ENCODE peak calls at places on chromosomes 11 and 22, in nine cellular contexts. X is sigmoid colon, J is OCI-LY7, T is upper lobe of right lung, R is WERI-Rb-1, Q is heart right ventricle, Y is BJ, U is cardiac fibroblast, D is IMR-90. O is an unnamed sample.

GRCh38 chr11:126112547-126112946 is 49.9 kb upstream of the CDON start:
- DNase-seq in X (peak; percentile 73), R (no peak), U (peak; percentile 89), J (no peak), T (no peak), D (no peak), Y (no peak), Q (peak; percentile 50), O (no peak)

GRCh38 chr11:75342966-75343870 is 8.2 kb downstream of the ARRB1 start:
- DNase-seq in D (peak; percentile 65), Y (no peak), R (peak; percentile 82), J (no peak), X (peak; percentile 72), U (peak; percentile 38), Q (no peak), T (peak; percentile 84), O (peak; percentile 100)

GRCh38 chr11:131664811-131665210 is 294.4 kb downstream of the NTM start:
- DNase-seq in X (peak; percentile 17), T (no peak), U (no peak), Y (no peak), J (no peak), D (no peak), Q (no peak), R (no peak), O (no peak)

GRCh38 chr11:128310005-128310404 is 277.4 kb downstream of the ETS1 start:
- DNase-seq in R (no peak), D (peak; percentile 8), Q (no peak), T (no peak), Y (no peak), J (no peak), U (no peak), X (no peak), O (no peak)

GRCh38 chr11:71364806-71365205 is 83.4 kb downstream of the DHCR7 start:
- DNase-seq in U (no peak), X (no peak), Y (no peak), D (no peak), Q (no peak), R (no peak), J (no peak), T (no peak), O (no peak)

GRCh38 chr11:105699203-105699602 is 89.3 kb downstream of the GRIA4 start:
- DNase-seq in T (no peak), U (no peak), Y (no peak), J (no peak), Q (no peak), D (no peak), R (no peak), X (no peak), O (no peak)

GRCh38 chr22:24240381-24240780 is 4.5 kb downstream of the GGT5 start:
- DNase-seq in X (no peak), D (no peak), Q (no peak), T (no peak), R (no peak), U (peak; percentile 63), J (no peak), Y (no peak), O (no peak)

GRCh38 chr22:37749831-37750595 is 53.2 kb downstream of the TRIOBP start:
- DNase-seq in X (no peak), U (peak; percentile 59), J (no peak), T (no peak), R (no peak), D (peak; percentile 78), Y (no peak), Q (no peak), O (no peak)

GRCh38 chr11:43393765-43394355 is 35.1 kb downstream of the TTC17 start:
- DNase-seq in X (no peak), U (peak; percentile 80), J (no peak), Q (peak; percentile 20), R (no peak), Y (no peak), D (peak; percentile 24), T (no peak), O (no peak)

GRCh38 chr11:26254378-26254777 is 77.6 kb upstream of the ANO3 start:
- DNase-seq in U (no peak), Y (no peak), D (peak; percentile 50), X (no peak), R (no peak), Q (no peak), T (no peak), J (no peak), O (no peak)

GRCh38 chr22:17554814-17555213 is 8.5 kb upstream of the SLC25A18 start:
- DNase-seq in U (no peak), Y (no peak), T (no peak), R (peak; percentile 62), Q (no peak), X (no peak), J (no peak), D (no peak), O (no peak)

GRCh38 chr22:20591660-20592310 is 84.4 kb downstream of the MED15 start:
- DNase-seq in T (peak; percentile 64), Q (no peak), Y (no peak), J (no peak), D (peak; percentile 13), R (peak; percentile 55), X (no peak), U (no peak), O (no peak)

DNA sequence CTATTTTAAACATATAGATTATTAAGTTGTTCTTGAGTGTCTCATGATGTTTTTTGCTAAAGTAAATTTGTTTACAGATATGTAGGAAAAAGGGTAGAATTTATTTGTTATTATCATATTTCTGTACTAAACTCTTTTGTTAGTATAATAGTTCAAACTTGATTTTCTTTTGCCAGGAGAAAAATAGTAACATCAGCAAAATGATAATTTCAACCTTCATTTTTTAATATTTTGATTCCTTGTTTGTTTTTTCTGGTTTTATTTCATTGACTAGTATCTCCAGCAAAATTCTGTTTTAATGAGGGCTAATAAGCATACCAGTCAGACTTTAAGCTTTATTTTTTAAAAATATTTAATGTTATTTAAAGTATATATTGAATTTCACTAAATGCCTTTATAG is 4.0 kb downstream of the OR1S1 start:
- DNase-seq in Q (no peak), J (no peak), R (no peak), D (no peak), X (no peak), U (no peak), T (no peak), Y (no peak), O (no peak)
- TF ChIP-seq CTCF in Q (no peak), J (no peak), R (no peak), D (no peak), X (no peak), U (no peak), T (no peak), Y (no peak), O (no peak)

GRCh38 chr11:2892215-2893020 is 6.8 kb upstream of the CDKN1C start:
- DNase-seq in J (peak; percentile 71), U (peak; percentile 69), Y (no peak), Q (peak; percentile 57), T (peak; percentile 75), D (peak; percentile 50), X (peak; percentile 83), R (peak; percentile 78), O (no peak)
- H3K4me3 ChIP-seq in J (peak overlapping the region; percentile 41), U (peak overlapping the region; percentile 45), Y (peak overlapping the region; percentile 44), Q (no peak overlapping the region), T (peak overlapping the region; percentile 52), D (peak overlapping the region; percentile 44), X (peak overlapping the region; percentile 46), R (peak overlapping the region; percentile 49), O (no peak overlapping the region)

GRCh38 chr11:69598147-69598546 is 42.8 kb upstream of the CCND1 start:
- DNase-seq in T (no peak), X (no peak), R (no peak), J (peak; percentile 36), D (no peak), Q (no peak), Y (no peak), U (peak; percentile 13), O (no peak)
- TF ChIP-seq CTCF in T (peak; percentile 15), X (no peak), R (peak; percentile 39), J (peak; percentile 50), D (no peak), Q (peak; percentile 8), Y (peak; percentile 10), U (no peak), O (no peak)

GRCh38 chr11:47991266-47991830 is 11.0 kb downstream of the PTPRJ start:
- DNase-seq in R (peak; percentile 66), T (peak; percentile 73), Y (no peak), D (no peak), Q (no peak), X (no peak), J (peak; percentile 57), U (no peak), O (peak; percentile 67)
- H3K4me3 ChIP-seq in R (peak overlapping the region; percentile 38), T (no peak overlapping the region), Y (no peak overlapping the region), D (no peak overlapping the region), Q (no peak overlapping the region), X (no peak overlapping the region), J (peak overlapping the region; percentile 59), U (no peak overlapping the region), O (peak overlapping the region; percentile 19)

GRCh38 chr11:69949327-69949726 is 128.8 kb upstream of the ANO1 start:
- DNase-seq in Y (peak; percentile 27), J (no peak), U (peak; percentile 57), X (no peak), T (peak; percentile 38), Q (no peak), D (peak; percentile 95), R (no peak), O (no peak)

GRCh38 chr11:69951821-69952590 is 126.1 kb upstream of the ANO1 start:
- DNase-seq in T (no peak), X (no peak), U (no peak), Q (peak; percentile 2), R (no peak), Y (no peak), D (no peak), J (no peak), O (no peak)

GRCh38 chr11:69948256-69949141 is 129.3 kb upstream of the FGF3 start:
- DNase-seq in J (no peak), Y (no peak), T (peak; percentile 62), X (no peak), U (peak; percentile 15), Q (peak; percentile 10), R (no peak), D (peak; percentile 57), O (no peak)

GRCh38 chr11:69950621-69951020 is 127.5 kb upstream of the ANO1 start:
- DNase-seq in Q (no peak), X (no peak), R (no peak), D (no peak), J (no peak), Y (no peak), U (no peak), T (no peak), O (no peak)

GRCh38 chr11:69950120-69950519 is 128.0 kb upstream of the ANO1 start:
- DNase-seq in U (no peak), J (peak; percentile 42), D (peak; percentile 31), T (no peak), R (peak; percentile 77), X (no peak), Y (no peak), Q (no peak), O (peak; percentile 10)
- TF ChIP-seq CTCF in U (peak; percentile 39), J (peak; percentile 78), D (peak; percentile 55), T (peak; percentile 30), R (peak; percentile 97), X (no peak), Y (peak; percentile 40), Q (peak; percentile 37), O (peak; percentile 55)